ENCODE peak calls at places on chromosomes 1 and 21, in nine cellular contexts. I is activated CD4-positive, alpha-beta T cell treated with anti-CD3 and anti-CD28 coated beads for 4 hours; F is T follicular helper cell; O is foreskin fibroblast; T is NCI-H774; W is RWPE1; M is IMR-90; U is endodermal cell; X is left lobe of liver. Q is an unnamed sample.

GRCh38 chr1:56359036-56359435 is 220.3 kb downstream of the PLPP3 start:
- DNase-seq in I (no peak), F (no peak), O (no peak), T (no peak), W (no peak), M (no peak), U (no peak), X (no peak), Q (no peak)

GRCh38 chr1:33256701-33257387 is 552 bp downstream of the ZNF362 start:
- DNase-seq in I (peak; percentile 55), F (peak; percentile 15), O (peak; percentile 71), T (peak; percentile 85), W (peak; percentile 73), M (peak; percentile 83), U (peak; percentile 71), X (peak; percentile 85), Q (peak; percentile 48)

GRCh38 chr1:118914379-118915161 is 73.6 kb downstream of the TBX15 start:
- DNase-seq in I (no peak), F (no peak), O (no peak), T (peak; percentile 24), W (no peak), M (no peak), U (no peak), X (peak; percentile 77), Q (no peak)

GRCh38 chr1:232950919-232951579 is 638 bp downstream of the NTPCR start:
- DNase-seq in I (peak; percentile 9), F (no peak), O (no peak), T (no peak), W (peak; percentile 36), M (peak; percentile 17), U (peak; percentile 78), X (no peak), Q (no peak)

GRCh38 chr1:228198977-228199590 is 8.8 kb upstream of the OBSCN start:
- DNase-seq in I (no peak), F (no peak), O (no peak), T (no peak), W (peak; percentile 32), M (peak; percentile 20), U (no peak), X (no peak), Q (no peak)

GRCh38 chr1:94623560-94624148 is 82.1 kb upstream of the F3 start:
- DNase-seq in I (no peak), F (no peak), O (no peak), T (no peak), W (peak; percentile 76), M (no peak), U (no peak), X (no peak), Q (no peak)

GRCh38 chr21:42495765-42496119 is 282 bp downstream of the RSPH1 start:
- DNase-seq in I (no peak), F (no peak), O (peak; percentile 9), T (no peak), W (peak; percentile 42), M (peak; percentile 16), U (no peak), X (no peak), Q (peak; percentile 64)

GRCh38 chr1:67339623-67340343 is 32.1 kb downstream of the IL12RB2 start:
- DNase-seq in I (peak; percentile 5), F (no peak), O (peak; percentile 49), T (no peak), W (peak; percentile 44), M (peak; percentile 77), U (no peak), X (no peak), Q (peak; percentile 10)

GRCh38 chr1:156342556-156342955 is 4.2 kb downstream of the TSACC start:
- DNase-seq in I (no peak), F (no peak), O (no peak), T (no peak), W (no peak), M (peak; percentile 57), U (no peak), X (no peak), Q (no peak)

GRCh38 chr1:208540724-208541123 is 296.5 kb upstream of the PLXNA2 start:
- DNase-seq in I (no peak), F (no peak), O (no peak), T (no peak), W (no peak), M (no peak), U (peak; percentile 55), X (no peak), Q (no peak)

GRCh38 chr1:17998889-17999288 is 108.7 kb upstream of the IGSF21 start:
- DNase-seq in I (no peak), F (no peak), O (no peak), T (no peak), W (no peak), M (peak; percentile 4), U (peak; percentile 67), X (no peak), Q (no peak)

GRCh38 chr1:203172184-203173115 is 3.2 kb downstream of the MYBPH start:
- DNase-seq in I (peak; percentile 44), F (peak; percentile 20), O (no peak), T (no peak), W (peak; percentile 82), M (peak; percentile 32), U (peak; percentile 95), X (peak; percentile 71), Q (peak; percentile 45)

GRCh38 chr1:6962956-6963915 is 178.0 kb downstream of the CAMTA1 start:
- DNase-seq in I (peak; percentile 59), F (no peak), O (no peak), T (peak; percentile 86), W (peak; percentile 62), M (no peak), U (peak; percentile 100), X (no peak), Q (peak; percentile 99)

GRCh38 chr1:48203287-48203900 is 19.1 kb upstream of the SLC5A9 start:
- DNase-seq in I (no peak), F (no peak), O (peak; percentile 4), T (peak; percentile 56), W (peak; percentile 54), M (peak; percentile 22), U (peak; percentile 55), X (no peak), Q (peak; percentile 48)

GRCh38 chr1:220690140-220691038 is at the start of gene C1orf115:
- DNase-seq in I (peak; percentile 65), F (peak; percentile 58), O (peak; percentile 48), T (peak; percentile 90), W (peak; percentile 95), M (peak; percentile 13), U (peak; percentile 96), X (peak; percentile 93), Q (peak; percentile 49)

GRCh38 chr21:42238185-42238934 is 19.4 kb downstream of the ABCG1 start:
- DNase-seq in I (no peak), F (peak; percentile 56), O (no peak), T (no peak), W (no peak), M (no peak), U (no peak), X (no peak), Q (no peak)

GRCh38 chr1:95023399-95024050 is 49.2 kb downstream of the ALG14 start:
- DNase-seq in I (no peak), F (no peak), O (peak; percentile 83), T (no peak), W (peak; percentile 58), M (peak; percentile 96), U (no peak), X (no peak), Q (no peak)

GRCh38 chr1:161720956-161721737 is at the start of gene FCRLB:
- DNase-seq in I (no peak), F (no peak), O (no peak), T (no peak), W (no peak), M (no peak), U (no peak), X (no peak), Q (no peak)

GRCh38 chr1:81877940-81878339 is 77.2 kb downstream of the ADGRL2 start:
- DNase-seq in I (no peak), F (no peak), O (no peak), T (no peak), W (no peak), M (no peak), U (no peak), X (no peak), Q (no peak)

GRCh38 chr1:231162970-231163830 is 1.3 kb downstream of the TRIM67 start:
- DNase-seq in I (no peak), F (no peak), O (no peak), T (no peak), W (no peak), M (no peak), U (peak; percentile 75), X (no peak), Q (no peak)

GRCh38 chr1:151790940-151791651 is 796 bp upstream of the TDRKH start:
- DNase-seq in I (no peak), F (no peak), O (no peak), T (no peak), W (peak; percentile 33), M (no peak), U (peak; percentile 67), X (no peak), Q (no peak)

GRCh38 chr1:117188268-117189108 is 22.2 kb downstream of the VTCN1 start:
- DNase-seq in I (no peak), F (no peak), O (no peak), T (no peak), W (no peak), M (peak; percentile 25), U (no peak), X (no peak), Q (no peak)

GRCh38 chr1:227489572-227489971 is 73.8 kb upstream of the ZNF678 start:
- DNase-seq in I (no peak), F (no peak), O (no peak), T (no peak), W (no peak), M (no peak), U (no peak), X (no peak), Q (no peak)

GRCh38 chr1:2431095-2431494 is 18.7 kb upstream of the PEX10 start:
- DNase-seq in I (no peak), F (no peak), O (no peak), T (no peak), W (peak; percentile 61), M (no peak), U (no peak), X (no peak), Q (no peak)

GRCh38 chr1:87959236-87959635 is 630.6 kb downstream of the LMO4 start:
- DNase-seq in I (no peak), F (no peak), O (no peak), T (no peak), W (no peak), M (no peak), U (no peak), X (no peak), Q (no peak)

GRCh38 chr1:105544475-105544874 is 1512.0 kb upstream of the PRMT6 start:
- DNase-seq in I (no peak), F (no peak), O (peak; percentile 78), T (no peak), W (no peak), M (peak; percentile 15), U (no peak), X (no peak), Q (no peak)

GRCh38 chr21:37165606-37166005 is 92.6 kb downstream of the TTC3 start:
- DNase-seq in I (no peak), F (no peak), O (no peak), T (no peak), W (no peak), M (no peak), U (no peak), X (no peak), Q (no peak)

GRCh38 chr1:155051777-155052398 is 772 bp downstream of the ADAM15 start:
- DNase-seq in I (peak; percentile 52), F (peak; percentile 17), O (no peak), T (no peak), W (peak; percentile 69), M (peak; percentile 13), U (peak; percentile 71), X (peak; percentile 59), Q (peak; percentile 26)

GRCh38 chr21:19507682-19508260 is 1104.2 kb upstream of the TMPRSS15 start:
- DNase-seq in I (no peak), F (no peak), O (no peak), T (no peak), W (no peak), M (no peak), U (peak; percentile 53), X (no peak), Q (no peak)

GRCh38 chr1:179786815-179787736 is 44.0 kb downstream of the FAM163A start:
- DNase-seq in I (no peak), F (no peak), O (no peak), T (no peak), W (no peak), M (no peak), U (no peak), X (no peak), Q (no peak)

GRCh38 chr1:148307583-148308185 is 155.6 kb upstream of the NBPF11 start:
- DNase-seq in I (no peak), F (no peak), O (no peak), T (no peak), W (no peak), M (no peak), U (no peak), X (no peak), Q (no peak)